ENCODE peak calls at places on chromosome 20, in seven cellular contexts. S is tibial nerve, K is astrocyte of the spinal cord, G is fibroblast of lung, W is adrenal gland, J is GM06990, D is NB4. V is an unnamed sample.

GRCh38 chr20:5065489-5066383 is 54.0 kb downstream of the PCNA start:
- DNase-seq in S (no peak), K (peak), G (peak), W (peak), J (no peak), D (peak), V (peak)

GRCh38 chr20:14829897-14830296 is 492.5 kb upstream of the FLRT3 start:
- DNase-seq in S (no peak), K (no peak), G (no peak), W (no peak), J (peak), D (no peak), V (no peak)

GRCh38 chr20:24695529-24696225 is 226.2 kb downstream of the SYNDIG1 start:
- DNase-seq in S (no peak), K (no peak), G (no peak), W (no peak), J (no peak), D (no peak), V (no peak)

GRCh38 chr20:41167118-41167470 is 29.8 kb downstream of the PLCG1 start:
- DNase-seq in S (no peak), K (no peak), G (no peak), W (no peak), J (no peak), D (no peak), V (no peak)

GRCh38 chr20:16228722-16229121 is 344.5 kb downstream of the KIF16B start:
- DNase-seq in S (no peak), K (no peak), G (no peak), W (no peak), J (no peak), D (peak), V (no peak)

GRCh38 chr20:50333856-50334255 is 143.2 kb downstream of the CEBPB start:
- DNase-seq in S (no peak), K (peak), G (peak), W (peak), J (no peak), D (no peak), V (peak)

GRCh38 chr20:3227936-3228749 is 10.8 kb downstream of the SLC4A11 start:
- DNase-seq in S (no peak), K (no peak), G (no peak), W (no peak), J (no peak), D (no peak), V (no peak)

GRCh38 chr20:50426865-50427739 is 83.1 kb upstream of the PTPN1 start:
- DNase-seq in S (no peak), K (no peak), G (no peak), W (no peak), J (no peak), D (no peak), V (no peak)

GRCh38 chr20:59010321-59010994 is 3.4 kb upstream of the CTSZ start:
- DNase-seq in S (no peak), K (peak), G (no peak), W (no peak), J (no peak), D (no peak), V (no peak)

GRCh38 chr20:19672498-19672897 is 85.6 kb upstream of the RIN2 start:
- DNase-seq in S (no peak), K (no peak), G (no peak), W (no peak), J (no peak), D (no peak), V (no peak)

GRCh38 chr20:57659789-57660509 is 39.7 kb upstream of the ZBP1 start:
- DNase-seq in S (no peak), K (no peak), G (no peak), W (no peak), J (no peak), D (no peak), V (no peak)

GRCh38 chr20:58709013-58709702 is 16.6 kb downstream of the NPEPL1 start:
- DNase-seq in S (peak), K (no peak), G (no peak), W (no peak), J (no peak), D (peak), V (no peak)

GRCh38 chr20:31923388-31924271 is 28.2 kb downstream of the PDRG1 start:
- DNase-seq in S (no peak), K (no peak), G (no peak), W (no peak), J (peak), D (peak), V (no peak)

GRCh38 chr20:37511605-37512275 is 9.3 kb upstream of the NNAT start:
- DNase-seq in S (no peak), K (peak), G (peak), W (no peak), J (no peak), D (no peak), V (peak)

GRCh38 chr20:59019217-59019616 is at the start of gene TUBB1:
- DNase-seq in S (no peak), K (peak), G (no peak), W (no peak), J (no peak), D (no peak), V (no peak)

GRCh38 chr20:47348539-47349142 is 7.9 kb downstream of the ZMYND8 start:
- DNase-seq in S (no peak), K (peak), G (no peak), W (no peak), J (no peak), D (peak), V (no peak)

GRCh38 chr20:324177-325042 is 942 bp upstream of the SOX12 start:
- DNase-seq in S (peak), K (peak), G (peak), W (peak), J (peak), D (peak), V (peak)

GRCh38 chr20:36152266-36152665 is 2.3 kb upstream of the EPB41L1 start:
- DNase-seq in S (no peak), K (no peak), G (no peak), W (no peak), J (no peak), D (no peak), V (no peak)

GRCh38 chr20:3667434-3668037 is 4.3 kb upstream of the GFRA4 start:
- DNase-seq in S (no peak), K (no peak), G (no peak), W (no peak), J (no peak), D (no peak), V (no peak)

GRCh38 chr20:54209216-54209813 is 1.4 kb downstream of the PFDN4 start:
- DNase-seq in S (no peak), K (no peak), G (no peak), W (no peak), J (no peak), D (no peak), V (no peak)

GRCh38 chr20:22098451-22098850 is 393.0 kb downstream of the PAX1 start:
- DNase-seq in S (no peak), K (no peak), G (no peak), W (no peak), J (no peak), D (no peak), V (no peak)

GRCh38 chr20:41770427-41770826 is 152.2 kb upstream of the CHD6 start:
- DNase-seq in S (no peak), K (no peak), G (no peak), W (no peak), J (no peak), D (no peak), V (no peak)

GRCh38 chr20:14444106-14444505 is 106.7 kb upstream of the FLRT3 start:
- DNase-seq in S (no peak), K (no peak), G (peak), W (no peak), J (no peak), D (peak), V (no peak)

GRCh38 chr20:25273541-25274358 is 25.9 kb downstream of the PYGB start:
- DNase-seq in S (no peak), K (no peak), G (no peak), W (peak), J (no peak), D (no peak), V (no peak)

GRCh38 chr20:20731945-20732296 is 19.5 kb upstream of the RALGAPA2 start:
- DNase-seq in S (no peak), K (peak), G (no peak), W (peak), J (no peak), D (peak), V (peak)

GRCh38 chr20:53003420-53003819 is 31.3 kb downstream of the TSHZ2 start:
- DNase-seq in S (no peak), K (peak), G (no peak), W (no peak), J (no peak), D (no peak), V (no peak)

GRCh38 chr20:48783533-48784272 is 44.1 kb downstream of the PREX1 start:
- DNase-seq in S (no peak), K (peak), G (peak), W (no peak), J (no peak), D (no peak), V (peak)

GRCh38 chr20:22506827-22507226 is 77.5 kb downstream of the FOXA2 start:
- DNase-seq in S (no peak), K (no peak), G (no peak), W (no peak), J (no peak), D (no peak), V (no peak)

GRCh38 chr20:10004900-10005299 is 29.9 kb upstream of the ANKEF1 start:
- DNase-seq in S (no peak), K (no peak), G (no peak), W (no peak), J (no peak), D (no peak), V (peak)

GRCh38 chr20:57654998-57655811 is 35.0 kb upstream of the ZBP1 start:
- DNase-seq in S (peak), K (no peak), G (no peak), W (no peak), J (no peak), D (no peak), V (no peak)

GRCh38 chr20:61899971-61900370 is 165.7 kb downstream of the TAF4 start:
- DNase-seq in S (no peak), K (no peak), G (no peak), W (no peak), J (no peak), D (no peak), V (no peak)

GRCh38 chr20:29874476-29875202 is 1382.8 kb upstream of the DEFB115 start:
- DNase-seq in S (no peak), K (no peak), G (no peak), W (peak), J (no peak), D (no peak), V (no peak)

GRCh38 chr20:29878281-29878741 is 1379.2 kb upstream of the DEFB115 start:
- DNase-seq in S (no peak), K (no peak), G (peak), W (peak), J (peak), D (no peak), V (peak)

GRCh38 chr20:29878777-29879442 is 1378.6 kb upstream of the DEFB115 start:
- DNase-seq in S (no peak), K (no peak), G (no peak), W (peak), J (no peak), D (no peak), V (no peak)

GRCh38 chr20:29876911-29877285 is 1380.6 kb upstream of the DEFB115 start:
- DNase-seq in S (no peak), K (no peak), G (no peak), W (peak), J (no peak), D (no peak), V (no peak)

DNA sequence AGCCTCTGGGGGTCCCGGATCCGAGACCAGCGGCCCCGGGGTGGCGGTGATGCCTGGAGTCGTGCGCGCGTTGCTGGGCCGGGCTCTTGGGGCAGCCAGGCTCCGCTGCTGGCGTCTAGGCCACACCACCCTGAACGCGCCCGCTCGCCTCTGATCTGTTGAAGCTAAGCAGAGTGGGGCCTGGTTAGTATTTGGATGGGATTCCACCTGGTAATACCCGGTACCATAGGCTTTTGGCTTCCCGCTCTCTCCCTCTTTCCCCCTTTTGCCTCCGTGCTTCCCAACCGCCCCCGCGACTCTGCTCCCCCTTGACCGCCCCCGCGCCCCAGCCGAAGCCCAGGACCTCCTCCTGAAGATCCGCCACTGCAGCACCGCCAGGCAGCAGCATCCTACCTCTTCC is 1383.5 kb upstream of the DEFB115 start:
- DNase-seq in S (no peak), K (peak), G (peak), W (peak), J (peak), D (peak), V (peak)
- H3K4me3 ChIP-seq in S (no peak), K (peak), G (no peak), W (no peak), J (peak), D (peak), V (peak)

GRCh38 chr20:18380908-18381529 is 85.8 kb downstream of the DZANK1 start:
- DNase-seq in S (no peak), K (no peak), G (no peak), W (no peak), J (no peak), D (no peak), V (no peak)
- TF ChIP-seq CTCF in S (no peak), K (no peak), G (no peak), W (no peak), J (peak), D (no peak), V (peak)

DNA sequence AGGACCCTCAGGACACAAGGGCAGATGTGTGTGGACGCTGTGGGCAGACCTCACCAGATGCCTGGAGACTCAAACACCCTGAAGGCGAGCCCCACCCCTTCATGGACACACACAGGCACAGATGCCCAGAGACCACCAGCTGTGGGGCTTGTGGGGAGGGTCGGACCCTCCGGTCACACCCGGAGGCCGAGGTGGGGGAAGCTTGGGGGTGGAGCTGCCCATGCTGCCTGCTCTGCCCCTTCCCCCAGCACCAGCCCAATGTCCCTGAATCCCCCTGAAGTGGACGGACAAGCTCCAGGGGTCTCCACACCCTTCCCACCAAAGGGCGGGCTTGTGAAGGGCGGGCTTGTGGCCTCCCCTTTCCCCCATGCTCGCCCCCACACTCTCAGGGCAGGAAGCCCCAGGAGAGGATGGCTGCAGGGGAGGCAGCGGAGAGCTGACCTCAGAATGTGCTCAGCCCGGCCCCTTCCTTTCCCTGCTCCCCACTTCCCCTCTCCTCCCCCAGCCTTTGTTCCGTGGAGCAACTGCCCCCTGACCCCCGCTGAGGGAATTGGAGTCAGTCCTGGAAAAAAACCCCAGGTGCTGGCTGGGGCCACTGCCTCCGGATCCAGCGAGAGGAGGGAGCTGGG is 13.8 kb upstream of the ABHD16B start:
- DNase-seq in S (no peak), K (no peak), G (no peak), W (no peak), J (no peak), D (peak), V (peak)
- H3K4me3 ChIP-seq in S (no peak), K (no peak), G (no peak), W (no peak), J (no peak), D (no peak), V (no peak)

DNA sequence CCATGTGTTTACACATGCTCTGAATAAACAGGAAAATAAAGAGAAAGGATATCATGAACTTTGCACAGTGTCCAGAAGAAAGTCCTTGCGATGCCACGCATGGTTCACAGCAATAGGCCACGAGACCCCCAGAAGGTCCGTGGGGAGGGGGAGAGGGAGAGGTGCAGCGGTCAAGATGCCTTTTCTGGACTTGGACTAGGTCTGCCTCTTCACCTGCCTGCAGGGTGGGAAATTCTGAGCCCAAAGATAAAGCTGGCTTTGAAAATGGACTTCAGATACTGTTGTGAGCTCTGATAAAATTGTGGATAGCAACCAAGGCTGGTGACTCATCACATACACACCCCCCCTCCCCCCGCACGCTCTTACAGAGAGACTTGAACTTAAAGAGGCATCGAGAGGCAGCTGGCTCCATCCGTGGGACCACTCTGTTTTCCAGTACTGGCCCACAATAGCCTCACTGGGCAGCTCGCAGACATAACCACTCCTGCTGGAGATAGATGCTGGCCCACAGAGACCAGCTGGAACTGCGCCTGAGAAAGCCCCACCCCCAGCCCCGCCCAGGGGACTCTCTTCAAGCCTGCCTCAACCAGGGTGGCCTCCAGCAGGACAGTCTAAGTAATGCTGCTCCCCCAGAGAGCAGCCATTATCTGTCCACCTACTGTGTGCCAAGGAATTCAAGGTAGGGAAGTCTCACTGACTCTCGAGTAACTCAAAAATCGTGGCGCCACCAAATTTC is 21.2 kb upstream of the NFATC2 start:
- DNase-seq in S (peak), K (peak), G (peak), W (peak), J (no peak), D (peak), V (peak)
- TF ChIP-seq CTCF in S (no peak), K (no peak), G (no peak), W (no peak), J (no peak), D (no peak), V (no peak)

DNA sequence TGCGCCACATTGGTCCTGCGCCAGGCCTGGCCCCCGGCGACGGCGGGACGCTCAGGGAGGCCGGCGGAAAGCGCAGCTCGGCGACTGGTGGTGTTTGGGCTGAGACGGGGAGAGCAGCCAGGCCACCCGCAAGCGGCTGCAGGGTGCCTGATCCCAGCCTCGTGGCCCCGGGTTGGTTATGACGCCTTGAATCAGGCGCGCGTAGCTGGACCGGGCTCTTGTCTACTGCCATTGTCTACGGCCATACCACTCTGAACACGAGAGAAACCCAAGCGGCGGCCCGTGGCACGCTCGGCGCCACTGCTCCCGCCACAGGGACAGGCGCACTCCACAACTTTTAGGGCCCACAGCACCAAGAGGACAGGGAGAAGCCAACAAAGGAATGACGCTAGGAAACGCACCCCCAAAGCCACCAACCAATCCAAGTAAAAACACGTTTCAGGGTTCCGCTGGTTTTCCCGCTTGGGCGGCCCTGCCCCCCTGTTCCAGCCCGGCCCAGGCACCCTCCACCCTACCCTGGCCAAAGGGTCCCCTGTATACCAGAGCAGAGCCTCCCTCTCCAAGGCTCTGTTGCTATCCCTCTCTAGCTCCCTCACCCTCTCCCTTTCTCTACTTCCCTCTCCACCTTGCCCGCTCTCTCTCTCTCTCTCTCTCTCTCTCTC is 1849.3 kb upstream of the DEFB115 start:
- DNase-seq in S (no peak), K (no peak), G (no peak), W (no peak), J (no peak), D (no peak), V (peak)
- H3K4me3 ChIP-seq in S (no peak), K (no peak), G (no peak), W (no peak), J (no peak), D (no peak), V (no peak)